ENCODE peak calls at places on chromosomes 2 and 18, in eight cellular contexts. One of them, this sample, is unnamed.

GRCh38 chr2:160603771-160604510 is 110.3 kb upstream of the RBMS1 start:
- DNase-seq in NCI-H1092 treated with DMSO at 0.1 percent for 48 hours: no peak
- DNase-seq in foreskin fibroblast: no peak
- DNase-seq in amniotic stem cell: no peak
- DNase-seq in H7: no peak
- DNase-seq in epithelial cell of proximal tubule: no peak
- DNase-seq in IMR-90: no peak
- DNase-seq in activated CD4-positive, alpha-beta T cell treated with anti-CD3 and anti-CD28 coated beads, Interleukin-2, amount 50 U/mL, for 24 hours: no peak
- DNase-seq in this sample: no peak

GRCh38 chr18:55886886-55887285 is 298.9 kb upstream of the TCF4 start:
- DNase-seq in foreskin fibroblast: no peak
- DNase-seq in IMR-90: no peak
- DNase-seq in NCI-H1092 treated with DMSO at 0.1 percent for 48 hours: no peak
- DNase-seq in activated CD4-positive, alpha-beta T cell treated with anti-CD3 and anti-CD28 coated beads, Interleukin-2, amount 50 U/mL, for 24 hours: no peak
- DNase-seq in epithelial cell of proximal tubule: no peak
- DNase-seq in H7: no peak
- DNase-seq in amniotic stem cell: no peak
- DNase-seq in this sample: no peak

GRCh38 chr18:58580623-58581022 is 48.3 kb downstream of the ALPK2 start:
- DNase-seq in H7: no peak
- DNase-seq in IMR-90: peak; percentile 60
- DNase-seq in foreskin fibroblast: peak; percentile 22
- DNase-seq in activated CD4-positive, alpha-beta T cell treated with anti-CD3 and anti-CD28 coated beads, Interleukin-2, amount 50 U/mL, for 24 hours: no peak
- DNase-seq in NCI-H1092 treated with DMSO at 0.1 percent for 48 hours: no peak
- DNase-seq in epithelial cell of proximal tubule: no peak
- DNase-seq in amniotic stem cell: peak; percentile 42
- DNase-seq in this sample: peak; percentile 55

GRCh38 chr2:70767094-70767698 is 804 bp downstream of the ADD2 start:
- DNase-seq in amniotic stem cell: no peak
- DNase-seq in NCI-H1092 treated with DMSO at 0.1 percent for 48 hours: peak; percentile 74
- DNase-seq in epithelial cell of proximal tubule: no peak
- DNase-seq in activated CD4-positive, alpha-beta T cell treated with anti-CD3 and anti-CD28 coated beads, Interleukin-2, amount 50 U/mL, for 24 hours: no peak
- DNase-seq in H7: peak; percentile 86
- DNase-seq in foreskin fibroblast: no peak
- DNase-seq in IMR-90: no peak
- DNase-seq in this sample: peak; percentile 83

GRCh38 chr2:151071382-151071781 is 190.3 kb downstream of the RBM43 start:
- DNase-seq in foreskin fibroblast: peak; percentile 82
- DNase-seq in epithelial cell of proximal tubule: no peak
- DNase-seq in NCI-H1092 treated with DMSO at 0.1 percent for 48 hours: no peak
- DNase-seq in activated CD4-positive, alpha-beta T cell treated with anti-CD3 and anti-CD28 coated beads, Interleukin-2, amount 50 U/mL, for 24 hours: no peak
- DNase-seq in amniotic stem cell: peak; percentile 17
- DNase-seq in H7: peak; percentile 12
- DNase-seq in IMR-90: peak; percentile 67
- DNase-seq in this sample: peak; percentile 53

GRCh38 chr2:199258291-199258690 is 199.4 kb downstream of the SATB2 start:
- DNase-seq in amniotic stem cell: no peak
- DNase-seq in IMR-90: no peak
- DNase-seq in activated CD4-positive, alpha-beta T cell treated with anti-CD3 and anti-CD28 coated beads, Interleukin-2, amount 50 U/mL, for 24 hours: no peak
- DNase-seq in NCI-H1092 treated with DMSO at 0.1 percent for 48 hours: no peak
- DNase-seq in epithelial cell of proximal tubule: no peak
- DNase-seq in foreskin fibroblast: peak; percentile 35
- DNase-seq in H7: no peak
- DNase-seq in this sample: no peak

GRCh38 chr18:60347526-60348045 is 25.0 kb downstream of the MC4R start:
- DNase-seq in IMR-90: no peak
- DNase-seq in epithelial cell of proximal tubule: peak; percentile 50
- DNase-seq in NCI-H1092 treated with DMSO at 0.1 percent for 48 hours: no peak
- DNase-seq in activated CD4-positive, alpha-beta T cell treated with anti-CD3 and anti-CD28 coated beads, Interleukin-2, amount 50 U/mL, for 24 hours: no peak
- DNase-seq in H7: no peak
- DNase-seq in amniotic stem cell: no peak
- DNase-seq in foreskin fibroblast: no peak
- DNase-seq in this sample: no peak

GRCh38 chr2:219155054-219155644 is 5.5 kb downstream of the NHEJ1 start:
- DNase-seq in IMR-90: peak; percentile 73
- DNase-seq in epithelial cell of proximal tubule: no peak
- DNase-seq in NCI-H1092 treated with DMSO at 0.1 percent for 48 hours: peak; percentile 57
- DNase-seq in foreskin fibroblast: peak; percentile 80
- DNase-seq in amniotic stem cell: peak; percentile 78
- DNase-seq in H7: peak; percentile 78
- DNase-seq in activated CD4-positive, alpha-beta T cell treated with anti-CD3 and anti-CD28 coated beads, Interleukin-2, amount 50 U/mL, for 24 hours: no peak
- DNase-seq in this sample: no peak

GRCh38 chr2:202908186-202908585 is 3.3 kb downstream of the WDR12 start:
- DNase-seq in amniotic stem cell: no peak
- DNase-seq in H7: no peak
- DNase-seq in foreskin fibroblast: no peak
- DNase-seq in NCI-H1092 treated with DMSO at 0.1 percent for 48 hours: no peak
- DNase-seq in activated CD4-positive, alpha-beta T cell treated with anti-CD3 and anti-CD28 coated beads, Interleukin-2, amount 50 U/mL, for 24 hours: no peak
- DNase-seq in epithelial cell of proximal tubule: no peak
- DNase-seq in IMR-90: no peak
- DNase-seq in this sample: no peak

GRCh38 chr18:63994783-63995399 is 25.0 kb downstream of the SERPINB8 start:
- DNase-seq in epithelial cell of proximal tubule: no peak
- DNase-seq in activated CD4-positive, alpha-beta T cell treated with anti-CD3 and anti-CD28 coated beads, Interleukin-2, amount 50 U/mL, for 24 hours: peak; percentile 21
- DNase-seq in foreskin fibroblast: peak; percentile 70
- DNase-seq in H7: peak; percentile 72
- DNase-seq in NCI-H1092 treated with DMSO at 0.1 percent for 48 hours: peak; percentile 57
- DNase-seq in amniotic stem cell: peak; percentile 45
- DNase-seq in IMR-90: peak; percentile 61
- DNase-seq in this sample: peak; percentile 64

GRCh38 chr2:210230984-210231383 is 5.7 kb upstream of the ACADL start:
- DNase-seq in IMR-90: no peak
- DNase-seq in NCI-H1092 treated with DMSO at 0.1 percent for 48 hours: no peak
- DNase-seq in foreskin fibroblast: no peak
- DNase-seq in H7: no peak
- DNase-seq in epithelial cell of proximal tubule: no peak
- DNase-seq in activated CD4-positive, alpha-beta T cell treated with anti-CD3 and anti-CD28 coated beads, Interleukin-2, amount 50 U/mL, for 24 hours: no peak
- DNase-seq in amniotic stem cell: no peak
- DNase-seq in this sample: no peak

GRCh38 chr2:71796174-71796592 is 342.8 kb downstream of the DYSF start:
- DNase-seq in foreskin fibroblast: peak; percentile 91
- DNase-seq in IMR-90: peak; percentile 26
- DNase-seq in NCI-H1092 treated with DMSO at 0.1 percent for 48 hours: no peak
- DNase-seq in epithelial cell of proximal tubule: no peak
- DNase-seq in amniotic stem cell: peak; percentile 40
- DNase-seq in activated CD4-positive, alpha-beta T cell treated with anti-CD3 and anti-CD28 coated beads, Interleukin-2, amount 50 U/mL, for 24 hours: no peak
- DNase-seq in H7: no peak
- DNase-seq in this sample: no peak

GRCh38 chr2:214781226-214781625 is 28.3 kb downstream of the BARD1 start:
- DNase-seq in NCI-H1092 treated with DMSO at 0.1 percent for 48 hours: no peak
- DNase-seq in epithelial cell of proximal tubule: no peak
- DNase-seq in foreskin fibroblast: no peak
- DNase-seq in activated CD4-positive, alpha-beta T cell treated with anti-CD3 and anti-CD28 coated beads, Interleukin-2, amount 50 U/mL, for 24 hours: no peak
- DNase-seq in IMR-90: no peak
- DNase-seq in H7: no peak
- DNase-seq in amniotic stem cell: no peak
- DNase-seq in this sample: no peak

GRCh38 chr2:196225213-196225612 is 53.8 kb upstream of the STK17B start:
- DNase-seq in activated CD4-positive, alpha-beta T cell treated with anti-CD3 and anti-CD28 coated beads, Interleukin-2, amount 50 U/mL, for 24 hours: no peak
- DNase-seq in epithelial cell of proximal tubule: no peak
- DNase-seq in NCI-H1092 treated with DMSO at 0.1 percent for 48 hours: no peak
- DNase-seq in amniotic stem cell: no peak
- DNase-seq in IMR-90: peak; percentile 50
- DNase-seq in foreskin fibroblast: peak; percentile 60
- DNase-seq in H7: no peak
- DNase-seq in this sample: no peak

GRCh38 chr2:164314148-164314547 is 307.1 kb downstream of the GRB14 start:
- DNase-seq in epithelial cell of proximal tubule: peak; percentile 52
- DNase-seq in activated CD4-positive, alpha-beta T cell treated with anti-CD3 and anti-CD28 coated beads, Interleukin-2, amount 50 U/mL, for 24 hours: no peak
- DNase-seq in foreskin fibroblast: no peak
- DNase-seq in IMR-90: no peak
- DNase-seq in amniotic stem cell: no peak
- DNase-seq in NCI-H1092 treated with DMSO at 0.1 percent for 48 hours: peak; percentile 14
- DNase-seq in H7: no peak
- DNase-seq in this sample: no peak

GRCh38 chr2:209474960-209475359 is 51.1 kb downstream of the MAP2 start:
- DNase-seq in amniotic stem cell: no peak
- DNase-seq in NCI-H1092 treated with DMSO at 0.1 percent for 48 hours: no peak
- DNase-seq in H7: no peak
- DNase-seq in activated CD4-positive, alpha-beta T cell treated with anti-CD3 and anti-CD28 coated beads, Interleukin-2, amount 50 U/mL, for 24 hours: no peak
- DNase-seq in epithelial cell of proximal tubule: no peak
- DNase-seq in foreskin fibroblast: no peak
- DNase-seq in IMR-90: no peak
- DNase-seq in this sample: no peak

GRCh38 chr2:11524470-11524869 is 9.4 kb upstream of the GREB1 start:
- DNase-seq in IMR-90: no peak
- DNase-seq in epithelial cell of proximal tubule: no peak
- DNase-seq in activated CD4-positive, alpha-beta T cell treated with anti-CD3 and anti-CD28 coated beads, Interleukin-2, amount 50 U/mL, for 24 hours: no peak
- DNase-seq in amniotic stem cell: no peak
- DNase-seq in NCI-H1092 treated with DMSO at 0.1 percent for 48 hours: no peak
- DNase-seq in H7: no peak
- DNase-seq in foreskin fibroblast: no peak
- DNase-seq in this sample: no peak

GRCh38 chr18:13465476-13465875 is 246.9 kb downstream of the LDLRAD4 start:
- DNase-seq in amniotic stem cell: no peak
- DNase-seq in epithelial cell of proximal tubule: no peak
- DNase-seq in IMR-90: no peak
- DNase-seq in activated CD4-positive, alpha-beta T cell treated with anti-CD3 and anti-CD28 coated beads, Interleukin-2, amount 50 U/mL, for 24 hours: no peak
- DNase-seq in H7: no peak
- DNase-seq in foreskin fibroblast: no peak
- DNase-seq in NCI-H1092 treated with DMSO at 0.1 percent for 48 hours: no peak
- DNase-seq in this sample: no peak